ENCODE peak calls at places on chromosomes 7 and 10, in nine cellular contexts. R, M, X, I, O, Y, E, G and W are unnamed samples.

GRCh38 chr7:139943391-139943790 is 114.3 kb downstream of the TBXAS1 start:
- DNase-seq in R (no peak), M (no peak), X (peak; percentile 55), I (no peak), O (no peak), Y (no peak), E (no peak), G (no peak), W (no peak)

GRCh38 chr7:156827587-156828203 is 65.3 kb downstream of the LMBR1 start:
- DNase-seq in R (no peak), M (peak; percentile 14), X (no peak), I (peak; percentile 42), O (no peak), Y (no peak), E (peak; percentile 38), G (no peak), W (no peak)

GRCh38 chr7:149866817-149867447 is 6.8 kb upstream of the ATP6V0E2 start:
- DNase-seq in R (no peak), M (no peak), X (no peak), I (no peak), O (no peak), Y (no peak), E (no peak), G (no peak), W (no peak)

GRCh38 chr7:16278167-16278787 is 143.1 kb downstream of the CRPPA start:
- DNase-seq in R (no peak), M (no peak), X (no peak), I (no peak), O (no peak), Y (peak; percentile 31), E (no peak), G (no peak), W (no peak)

GRCh38 chr7:136914016-136914415 is 45.6 kb downstream of the CHRM2 start:
- DNase-seq in R (no peak), M (no peak), X (no peak), I (no peak), O (no peak), Y (no peak), E (no peak), G (no peak), W (no peak)

GRCh38 chr7:37287093-37287492 is 161.6 kb downstream of the ELMO1 start:
- DNase-seq in R (no peak), M (no peak), X (peak; percentile 84), I (no peak), O (no peak), Y (no peak), E (peak; percentile 35), G (no peak), W (no peak)

GRCh38 chr10:72375173-72375572 is 20.5 kb upstream of the DNAJB12 start:
- DNase-seq in R (no peak), M (no peak), X (no peak), I (no peak), O (no peak), Y (no peak), E (no peak), G (no peak), W (no peak)

GRCh38 chr7:70785427-70785826 is 346.5 kb upstream of the GALNT17 start:
- DNase-seq in R (no peak), M (no peak), X (no peak), I (no peak), O (no peak), Y (no peak), E (no peak), G (no peak), W (no peak)

GRCh38 chr10:33524966-33525365 is 190.5 kb upstream of the NRP1 start:
- DNase-seq in R (no peak), M (no peak), X (no peak), I (no peak), O (no peak), Y (peak; percentile 83), E (peak; percentile 14), G (no peak), W (no peak)

GRCh38 chr10:95505084-95505610 is 56.0 kb downstream of the SORBS1 start:
- DNase-seq in R (no peak), M (no peak), X (no peak), I (no peak), O (no peak), Y (no peak), E (no peak), G (no peak), W (no peak)

GRCh38 chr7:91185771-91186170 is 78.5 kb upstream of the FZD1 start:
- DNase-seq in R (no peak), M (no peak), X (no peak), I (peak; percentile 73), O (no peak), Y (no peak), E (peak; percentile 12), G (no peak), W (no peak)

GRCh38 chr10:69389827-69390490 is 26.8 kb downstream of the TACR2 start:
- DNase-seq in R (no peak), M (no peak), X (peak; percentile 5), I (peak; percentile 47), O (no peak), Y (no peak), E (no peak), G (no peak), W (no peak)

GRCh38 chr10:71424496-71425194 is 27.9 kb downstream of the CDH23 start:
- DNase-seq in R (no peak), M (no peak), X (no peak), I (no peak), O (no peak), Y (peak; percentile 14), E (no peak), G (no peak), W (no peak)

GRCh38 chr10:97333601-97334369 is 744 bp downstream of the FRAT2 start:
- DNase-seq in R (peak; percentile 65), M (peak; percentile 30), X (no peak), I (peak; percentile 78), O (no peak), Y (peak; percentile 87), E (peak; percentile 78), G (peak; percentile 37), W (no peak)

GRCh38 chr10:36256166-36256565 is 614.1 kb upstream of the FZD8 start:
- DNase-seq in R (no peak), M (no peak), X (no peak), I (no peak), O (no peak), Y (no peak), E (peak; percentile 54), G (no peak), W (no peak)

GRCh38 chr7:132394283-132395003 is 181.8 kb downstream of the PLXNA4 start:
- DNase-seq in R (no peak), M (peak; percentile 62), X (no peak), I (peak; percentile 29), O (peak; percentile 21), Y (no peak), E (no peak), G (no peak), W (no peak)

GRCh38 chr7:95586951-95587301 is 9.4 kb downstream of the PDK4 start:
- DNase-seq in R (no peak), M (no peak), X (no peak), I (no peak), O (no peak), Y (no peak), E (no peak), G (no peak), W (no peak)

GRCh38 chr10:79070611-79071534 is 2.1 kb downstream of the ZMIZ1 start:
- DNase-seq in R (peak; percentile 97), M (no peak), X (peak; percentile 51), I (peak; percentile 78), O (no peak), Y (peak; percentile 99), E (peak; percentile 88), G (no peak), W (no peak)

GRCh38 chr7:2773608-2774007 is 70.5 kb downstream of the GNA12 start:
- DNase-seq in R (no peak), M (no peak), X (no peak), I (no peak), O (no peak), Y (no peak), E (no peak), G (no peak), W (no peak)

GRCh38 chr7:39746162-39746782 is 122.9 kb downstream of the RALA start:
- DNase-seq in R (peak; percentile 79), M (peak; percentile 61), X (peak; percentile 66), I (peak; percentile 90), O (peak; percentile 76), Y (peak; percentile 95), E (peak; percentile 79), G (no peak), W (no peak)

GRCh38 chr7:92134271-92135099 is at the start of gene CYP51A1:
- DNase-seq in R (peak; percentile 91), M (peak; percentile 96), X (peak; percentile 89), I (peak; percentile 91), O (peak; percentile 93), Y (peak; percentile 97), E (peak; percentile 95), G (peak; percentile 89), W (peak; percentile 69)

GRCh38 chr10:29635711-29636144 is 957 bp upstream of the SVIL start:
- DNase-seq in R (peak; percentile 15), M (peak; percentile 13), X (no peak), I (peak; percentile 41), O (no peak), Y (no peak), E (peak; percentile 85), G (no peak), W (no peak)

GRCh38 chr7:24419070-24419469 is 135.1 kb downstream of the NPY start:
- DNase-seq in R (no peak), M (peak; percentile 2), X (no peak), I (peak; percentile 31), O (no peak), Y (no peak), E (peak; percentile 3), G (no peak), W (no peak)

GRCh38 chr10:124508907-124509454 is 47.4 kb downstream of the LHPP start:
- DNase-seq in R (no peak), M (no peak), X (no peak), I (no peak), O (no peak), Y (no peak), E (no peak), G (no peak), W (no peak)

GRCh38 chr10:15725603-15726002 is 5.9 kb upstream of the ITGA8 start:
- DNase-seq in R (peak; percentile 23), M (no peak), X (no peak), I (peak; percentile 74), O (peak; percentile 38), Y (peak; percentile 93), E (peak; percentile 74), G (no peak), W (no peak)

GRCh38 chr7:131538791-131539179 is 17.6 kb downstream of the PODXL start:
- DNase-seq in R (no peak), M (no peak), X (no peak), I (no peak), O (no peak), Y (peak; percentile 85), E (no peak), G (no peak), W (no peak)

GRCh38 chr10:118754132-118754555 is 626 bp downstream of the CACUL1 start:
- DNase-seq in R (peak; percentile 29), M (peak; percentile 18), X (peak; percentile 3), I (peak; percentile 56), O (peak; percentile 52), Y (peak; percentile 84), E (peak; percentile 57), G (peak; percentile 32), W (no peak)

GRCh38 chr10:95176101-95176500 is 17.9 kb upstream of the ACSM6 start:
- DNase-seq in R (no peak), M (no peak), X (no peak), I (no peak), O (no peak), Y (no peak), E (no peak), G (no peak), W (no peak)

GRCh38 chr7:69612981-69613380 is 14.7 kb downstream of the AUTS2 start:
- DNase-seq in R (no peak), M (no peak), X (no peak), I (no peak), O (no peak), Y (no peak), E (no peak), G (no peak), W (no peak)

GRCh38 chr10:59300386-59300785 is 62.0 kb downstream of the FAM13C start:
- DNase-seq in R (no peak), M (no peak), X (no peak), I (no peak), O (no peak), Y (no peak), E (no peak), G (no peak), W (no peak)